ENCODE peak calls at places on chromosomes 3 and 15, in five cellular contexts. One of them, this sample, is unnamed.

GRCh38 chr3:113439576-113439975 is 1.7 kb downstream of the CFAP44 start:
- DNase-seq in natural killer cell treated with Interleukin-12 subunit alpha and Interleukin-12 subunit beta and Interleukin-15 and Interleukin-18, amount 100 ng/mL, for 72 hours: no peak
- DNase-seq in astrocyte of the cerebellum: no peak
- DNase-seq in T1000: no peak
- DNase-seq in HT1080: peak
- DNase-seq in this sample: no peak

GRCh38 chr15:95304116-95304873 is 1026.2 kb upstream of the NR2F2 start:
- DNase-seq in natural killer cell treated with Interleukin-12 subunit alpha and Interleukin-12 subunit beta and Interleukin-15 and Interleukin-18, amount 100 ng/mL, for 72 hours: no peak
- DNase-seq in astrocyte of the cerebellum: no peak
- DNase-seq in T1000: no peak
- DNase-seq in HT1080: peak
- DNase-seq in this sample: no peak

GRCh38 chr3:197144188-197144587 is 114.6 kb upstream of the MELTF start:
- DNase-seq in natural killer cell treated with Interleukin-12 subunit alpha and Interleukin-12 subunit beta and Interleukin-15 and Interleukin-18, amount 100 ng/mL, for 72 hours: no peak
- DNase-seq in astrocyte of the cerebellum: no peak
- DNase-seq in T1000: no peak
- DNase-seq in HT1080: no peak
- DNase-seq in this sample: no peak

GRCh38 chr3:32482693-32483092 is 20.0 kb downstream of the CMTM6 start:
- DNase-seq in natural killer cell treated with Interleukin-12 subunit alpha and Interleukin-12 subunit beta and Interleukin-15 and Interleukin-18, amount 100 ng/mL, for 72 hours: no peak
- DNase-seq in astrocyte of the cerebellum: no peak
- DNase-seq in T1000: no peak
- DNase-seq in HT1080: no peak
- DNase-seq in this sample: no peak

GRCh38 chr3:120102674-120103073 is 8.4 kb upstream of the GSK3B start:
- DNase-seq in natural killer cell treated with Interleukin-12 subunit alpha and Interleukin-12 subunit beta and Interleukin-15 and Interleukin-18, amount 100 ng/mL, for 72 hours: no peak
- DNase-seq in astrocyte of the cerebellum: no peak
- DNase-seq in T1000: no peak
- DNase-seq in HT1080: no peak
- DNase-seq in this sample: no peak

GRCh38 chr3:127038476-127038875 is 55.6 kb downstream of the PLXNA1 start:
- DNase-seq in natural killer cell treated with Interleukin-12 subunit alpha and Interleukin-12 subunit beta and Interleukin-15 and Interleukin-18, amount 100 ng/mL, for 72 hours: no peak
- DNase-seq in astrocyte of the cerebellum: no peak
- DNase-seq in T1000: no peak
- DNase-seq in HT1080: no peak
- DNase-seq in this sample: no peak

GRCh38 chr3:14902719-14903118 is 44.7 kb upstream of the NR2C2 start:
- DNase-seq in natural killer cell treated with Interleukin-12 subunit alpha and Interleukin-12 subunit beta and Interleukin-15 and Interleukin-18, amount 100 ng/mL, for 72 hours: no peak
- DNase-seq in astrocyte of the cerebellum: no peak
- DNase-seq in T1000: no peak
- DNase-seq in HT1080: no peak
- DNase-seq in this sample: no peak

GRCh38 chr3:135622215-135622614 is 343.3 kb upstream of the PPP2R3A start:
- DNase-seq in natural killer cell treated with Interleukin-12 subunit alpha and Interleukin-12 subunit beta and Interleukin-15 and Interleukin-18, amount 100 ng/mL, for 72 hours: no peak
- DNase-seq in astrocyte of the cerebellum: no peak
- DNase-seq in T1000: no peak
- DNase-seq in HT1080: no peak
- DNase-seq in this sample: no peak

GRCh38 chr15:59222906-59223579 is 16.4 kb downstream of the LDHAL6B start:
- DNase-seq in natural killer cell treated with Interleukin-12 subunit alpha and Interleukin-12 subunit beta and Interleukin-15 and Interleukin-18, amount 100 ng/mL, for 72 hours: no peak
- DNase-seq in astrocyte of the cerebellum: no peak
- DNase-seq in T1000: no peak
- DNase-seq in HT1080: no peak
- DNase-seq in this sample: no peak

GRCh38 chr3:13879946-13880810 is at the start of gene WNT7A:
- DNase-seq in natural killer cell treated with Interleukin-12 subunit alpha and Interleukin-12 subunit beta and Interleukin-15 and Interleukin-18, amount 100 ng/mL, for 72 hours: peak
- DNase-seq in astrocyte of the cerebellum: no peak
- DNase-seq in T1000: no peak
- DNase-seq in HT1080: no peak
- DNase-seq in this sample: no peak

GRCh38 chr3:115857518-115858136 is 234.3 kb downstream of the GAP43 start:
- DNase-seq in natural killer cell treated with Interleukin-12 subunit alpha and Interleukin-12 subunit beta and Interleukin-15 and Interleukin-18, amount 100 ng/mL, for 72 hours: no peak
- DNase-seq in astrocyte of the cerebellum: no peak
- DNase-seq in T1000: no peak
- DNase-seq in HT1080: no peak
- DNase-seq in this sample: no peak

GRCh38 chr3:190581041-190581501 is 67.2 kb downstream of the IL1RAP start:
- DNase-seq in natural killer cell treated with Interleukin-12 subunit alpha and Interleukin-12 subunit beta and Interleukin-15 and Interleukin-18, amount 100 ng/mL, for 72 hours: no peak
- DNase-seq in astrocyte of the cerebellum: no peak
- DNase-seq in T1000: no peak
- DNase-seq in HT1080: no peak
- DNase-seq in this sample: no peak

GRCh38 chr15:41544650-41545015 is 576 bp upstream of the RPAP1 start:
- DNase-seq in natural killer cell treated with Interleukin-12 subunit alpha and Interleukin-12 subunit beta and Interleukin-15 and Interleukin-18, amount 100 ng/mL, for 72 hours: no peak
- DNase-seq in astrocyte of the cerebellum: no peak
- DNase-seq in T1000: no peak
- DNase-seq in HT1080: no peak
- DNase-seq in this sample: no peak

GRCh38 chr3:135865085-135865484 is 100.4 kb upstream of the PPP2R3A start:
- DNase-seq in natural killer cell treated with Interleukin-12 subunit alpha and Interleukin-12 subunit beta and Interleukin-15 and Interleukin-18, amount 100 ng/mL, for 72 hours: no peak
- DNase-seq in astrocyte of the cerebellum: no peak
- DNase-seq in T1000: no peak
- DNase-seq in HT1080: no peak
- DNase-seq in this sample: no peak

GRCh38 chr3:133821767-133822638 is 16.4 kb downstream of the SRPRB start:
- DNase-seq in natural killer cell treated with Interleukin-12 subunit alpha and Interleukin-12 subunit beta and Interleukin-15 and Interleukin-18, amount 100 ng/mL, for 72 hours: no peak
- DNase-seq in astrocyte of the cerebellum: no peak
- DNase-seq in T1000: peak
- DNase-seq in HT1080: peak
- DNase-seq in this sample: no peak

GRCh38 chr15:66673410-66674322 is 28.4 kb upstream of the SMAD6 start:
- DNase-seq in natural killer cell treated with Interleukin-12 subunit alpha and Interleukin-12 subunit beta and Interleukin-15 and Interleukin-18, amount 100 ng/mL, for 72 hours: no peak
- DNase-seq in astrocyte of the cerebellum: no peak
- DNase-seq in T1000: no peak
- DNase-seq in HT1080: no peak
- DNase-seq in this sample: no peak

GRCh38 chr3:159137966-159138365 is 336.1 kb downstream of the MFSD1 start:
- DNase-seq in natural killer cell treated with Interleukin-12 subunit alpha and Interleukin-12 subunit beta and Interleukin-15 and Interleukin-18, amount 100 ng/mL, for 72 hours: no peak
- DNase-seq in astrocyte of the cerebellum: no peak
- DNase-seq in T1000: no peak
- DNase-seq in HT1080: no peak
- DNase-seq in this sample: no peak

GRCh38 chr3:12221663-12222062 is 63.0 kb upstream of the TIMP4 start:
- DNase-seq in natural killer cell treated with Interleukin-12 subunit alpha and Interleukin-12 subunit beta and Interleukin-15 and Interleukin-18, amount 100 ng/mL, for 72 hours: no peak
- DNase-seq in astrocyte of the cerebellum: no peak
- DNase-seq in T1000: no peak
- DNase-seq in HT1080: no peak
- DNase-seq in this sample: no peak

GRCh38 chr3:108959017-108959416 is 5.3 kb upstream of the GUCA1C start:
- DNase-seq in natural killer cell treated with Interleukin-12 subunit alpha and Interleukin-12 subunit beta and Interleukin-15 and Interleukin-18, amount 100 ng/mL, for 72 hours: no peak
- DNase-seq in astrocyte of the cerebellum: peak
- DNase-seq in T1000: no peak
- DNase-seq in HT1080: peak
- DNase-seq in this sample: no peak

GRCh38 chr3:118171236-118171852 is 863.3 kb downstream of the IGSF11 start:
- DNase-seq in natural killer cell treated with Interleukin-12 subunit alpha and Interleukin-12 subunit beta and Interleukin-15 and Interleukin-18, amount 100 ng/mL, for 72 hours: no peak
- DNase-seq in astrocyte of the cerebellum: no peak
- DNase-seq in T1000: no peak
- DNase-seq in HT1080: no peak
- DNase-seq in this sample: no peak

GRCh38 chr3:123258811-123259420 is 57.2 kb downstream of the SEC22A start:
- DNase-seq in natural killer cell treated with Interleukin-12 subunit alpha and Interleukin-12 subunit beta and Interleukin-15 and Interleukin-18, amount 100 ng/mL, for 72 hours: no peak
- DNase-seq in astrocyte of the cerebellum: peak
- DNase-seq in T1000: no peak
- DNase-seq in HT1080: peak
- DNase-seq in this sample: no peak

GRCh38 chr3:136835079-136835816 is 16.3 kb downstream of the SLC35G2 start:
- DNase-seq in natural killer cell treated with Interleukin-12 subunit alpha and Interleukin-12 subunit beta and Interleukin-15 and Interleukin-18, amount 100 ng/mL, for 72 hours: no peak
- DNase-seq in astrocyte of the cerebellum: no peak
- DNase-seq in T1000: no peak
- DNase-seq in HT1080: no peak
- DNase-seq in this sample: no peak

GRCh38 chr3:4738737-4739274 is 240.4 kb upstream of the BHLHE40 start:
- DNase-seq in natural killer cell treated with Interleukin-12 subunit alpha and Interleukin-12 subunit beta and Interleukin-15 and Interleukin-18, amount 100 ng/mL, for 72 hours: peak
- DNase-seq in astrocyte of the cerebellum: no peak
- DNase-seq in T1000: no peak
- DNase-seq in HT1080: no peak
- DNase-seq in this sample: no peak

GRCh38 chr3:67012564-67012963 is 14.5 kb downstream of the KBTBD8 start:
- DNase-seq in natural killer cell treated with Interleukin-12 subunit alpha and Interleukin-12 subunit beta and Interleukin-15 and Interleukin-18, amount 100 ng/mL, for 72 hours: no peak
- DNase-seq in astrocyte of the cerebellum: no peak
- DNase-seq in T1000: no peak
- DNase-seq in HT1080: no peak
- DNase-seq in this sample: no peak

This sample was measured in stimulated activated CD8-positive, alpha-beta memory T cell treated with anti-CD3 and anti-CD28 coated beads, Interleukin-4, amount 100 ng/mL, for 4 hours.